ENCODE peak calls at places on chromosome 15, in four cellular contexts. S, B, R and L are unnamed samples.

GRCh38 chr15:42675021-42675420 is 61.9 kb downstream of the CDAN1 start:
- DNase-seq in S (no peak), B (no peak), R (no peak), L (no peak)

GRCh38 chr15:51267047-51267713 is 71.2 kb downstream of the CYP19A1 start:
- DNase-seq in S (no peak), B (no peak), R (no peak), L (no peak)

GRCh38 chr15:39430389-39430788 is 150.5 kb upstream of the THBS1 start:
- DNase-seq in S (no peak), R (no peak), B (no peak), L (no peak)

GRCh38 chr15:72285927-72286516 is 13.7 kb upstream of the PARP6 start:
- DNase-seq in R (peak), B (no peak), S (peak), L (peak)

GRCh38 chr15:20345401-20345958 is 196.1 kb downstream of the GOLGA6L6 start:
- DNase-seq in B (no peak), S (no peak), R (no peak), L (peak)

GRCh38 chr15:48966595-48967301 is 3.0 kb upstream of the SHC4 start:
- DNase-seq in B (no peak), R (peak), S (peak), L (no peak)

GRCh38 chr15:39730552-39730951 is 52.1 kb downstream of the FSIP1 start:
- DNase-seq in S (no peak), B (no peak), R (no peak), L (no peak)

GRCh38 chr15:78077053-78077859 is at the start of gene TBC1D2B:
- DNase-seq in R (no peak), B (no peak), S (peak), L (peak)

GRCh38 chr15:59685737-59686297 is 3.3 kb downstream of the BNIP2 start:
- DNase-seq in R (peak), S (peak), B (no peak), L (no peak)

GRCh38 chr15:79185199-79185598 is 94.6 kb upstream of the RASGRF1 start:
- DNase-seq in R (no peak), B (no peak), S (no peak), L (no peak)

GRCh38 chr15:41948499-41948898 is 23.9 kb downstream of the EHD4 start:
- DNase-seq in R (no peak), B (no peak), S (no peak), L (no peak)

GRCh38 chr15:31488437-31489204 is 162.0 kb downstream of the KLF13 start:
- DNase-seq in R (peak), B (peak), S (peak), L (peak)

GRCh38 chr15:37981781-37982180 is 47.3 kb downstream of the TMCO5A start:
- DNase-seq in R (no peak), S (peak), B (no peak), L (no peak)

GRCh38 chr15:80160570-80161156 is 7.9 kb downstream of the FAH start:
- DNase-seq in B (peak), S (peak), R (peak), L (peak)

GRCh38 chr15:25092661-25093060 is 137.9 kb downstream of the SNRPN start:
- DNase-seq in R (no peak), B (no peak), S (peak), L (no peak)

GRCh38 chr15:88695046-88695445 is 56.2 kb downstream of the ISG20 start:
- DNase-seq in S (no peak), R (no peak), B (no peak), L (no peak)

GRCh38 chr15:67010898-67011619 is 54.3 kb upstream of the SMAD3 start:
- DNase-seq in S (no peak), B (no peak), R (no peak), L (no peak)

GRCh38 chr15:64010719-64011118 is 35.6 kb downstream of the DAPK2 start:
- DNase-seq in B (no peak), R (peak), S (peak), L (peak)

GRCh38 chr15:81303241-81304225 is 20.4 kb downstream of the STARD5 start:
- DNase-seq in B (no peak), R (no peak), S (peak), L (peak)

GRCh38 chr15:52019394-52020252 is 604 bp downstream of the MAPK6 start:
- DNase-seq in S (peak), R (peak), B (peak), L (peak)

GRCh38 chr15:81948142-81948709 is 97.6 kb downstream of the MEX3B start:
- DNase-seq in R (no peak), S (no peak), B (no peak), L (no peak)

GRCh38 chr15:48865387-48866079 is 12.4 kb upstream of the EID1 start:
- DNase-seq in B (no peak), S (peak), R (no peak), L (no peak)

GRCh38 chr15:99446565-99447496 is 119.0 kb upstream of the MEF2A start:
- DNase-seq in S (no peak), B (no peak), R (no peak), L (no peak)

GRCh38 chr15:72751751-72752455 is 31.7 kb downstream of the ADPGK start:
- DNase-seq in R (no peak), B (no peak), S (peak), L (no peak)

GRCh38 chr15:68303560-68304436 is 26.3 kb downstream of the FEM1B start:
- DNase-seq in S (no peak), B (no peak), R (no peak), L (no peak)

GRCh38 chr15:48832648-48833047 is 21.8 kb upstream of the CEP152 start:
- DNase-seq in S (no peak), B (no peak), R (no peak), L (no peak)

GRCh38 chr15:57054351-57054750 is 135.9 kb downstream of the TCF12 start:
- DNase-seq in S (no peak), B (no peak), R (no peak), L (no peak)

GRCh38 chr15:38252481-38253311 is at the start of gene SPRED1:
- DNase-seq in R (peak), B (no peak), S (peak), L (peak)

GRCh38 chr15:80823995-80824394 is 44.8 kb downstream of the CEMIP start:
- DNase-seq in S (no peak), B (no peak), R (no peak), L (no peak)

GRCh38 chr15:63306480-63307073 is 29.2 kb downstream of the APH1B start:
- DNase-seq in R (no peak), S (no peak), B (no peak), L (no peak)

GRCh38 chr15:88543065-88543776 is 3.3 kb downstream of the DET1 start:
- DNase-seq in R (no peak), S (no peak), B (no peak), L (no peak)

GRCh38 chr15:23013681-23014080 is 25.7 kb downstream of the TUBGCP5 start:
- DNase-seq in R (no peak), S (no peak), B (no peak), L (no peak)

GRCh38 chr15:68408526-68408925 is 23.4 kb downstream of the ITGA11 start:
- DNase-seq in S (no peak), R (no peak), B (no peak), L (no peak)

GRCh38 chr15:84604804-84605203 is 4.0 kb downstream of the ZSCAN2 start:
- DNase-seq in B (no peak), S (no peak), R (no peak), L (no peak)

GRCh38 chr15:66718220-66718988 is 16.4 kb downstream of the SMAD6 start:
- DNase-seq in S (no peak), R (no peak), B (no peak), L (no peak)

GRCh38 chr15:33135355-33135781 is 59.1 kb downstream of the FMN1 start:
- DNase-seq in B (no peak), S (peak), R (no peak), L (no peak)

GRCh38 chr15:32956006-32956405 is 238.2 kb downstream of the GREM1 start:
- DNase-seq in S (peak), B (peak), R (peak), L (no peak)

GRCh38 chr15:68818671-68819450 is 1.8 kb downstream of the ANP32A start:
- DNase-seq in B (no peak), S (peak), R (no peak), L (peak)